ENCODE peak calls at places on chromosomes 12 and 14, in six cellular contexts. One of them, this sample, is unnamed.

GRCh38 chr12:118060301-118061010 is 523 bp downstream of the WSB2 start:
- DNase-seq in SK-N-SH: no peak
- DNase-seq in CD8-positive, alpha-beta T cell: peak; percentile 35
- DNase-seq in psoas muscle: peak; percentile 75
- DNase-seq in Peyer's patch: peak; percentile 72
- DNase-seq in tibial artery: peak; percentile 30
- DNase-seq in this sample: no peak

GRCh38 chr12:27213830-27214787 is 30.0 kb upstream of the STK38L start:
- DNase-seq in SK-N-SH: no peak
- DNase-seq in CD8-positive, alpha-beta T cell: no peak
- DNase-seq in psoas muscle: no peak
- DNase-seq in Peyer's patch: no peak
- DNase-seq in tibial artery: no peak
- DNase-seq in this sample: no peak

GRCh38 chr12:91331371-91331770 is 148.8 kb upstream of the DCN start:
- DNase-seq in SK-N-SH: no peak
- DNase-seq in CD8-positive, alpha-beta T cell: no peak
- DNase-seq in psoas muscle: no peak
- DNase-seq in Peyer's patch: no peak
- DNase-seq in tibial artery: no peak
- DNase-seq in this sample: no peak

GRCh38 chr14:33435911-33436310 is 497.2 kb downstream of the NPAS3 start:
- DNase-seq in SK-N-SH: no peak
- DNase-seq in CD8-positive, alpha-beta T cell: no peak
- DNase-seq in psoas muscle: no peak
- DNase-seq in Peyer's patch: no peak
- DNase-seq in tibial artery: no peak
- DNase-seq in this sample: peak; percentile 72

GRCh38 chr12:93183940-93184663 is 193.6 kb upstream of the NUDT4 start:
- DNase-seq in SK-N-SH: peak; percentile 10
- DNase-seq in CD8-positive, alpha-beta T cell: no peak
- DNase-seq in psoas muscle: peak; percentile 60
- DNase-seq in Peyer's patch: peak; percentile 51
- DNase-seq in tibial artery: peak; percentile 65
- DNase-seq in this sample: no peak

GRCh38 chr12:27333311-27334009 is 824 bp downstream of the BMAL2 start:
- DNase-seq in SK-N-SH: peak; percentile 76
- DNase-seq in CD8-positive, alpha-beta T cell: peak; percentile 22
- DNase-seq in psoas muscle: peak; percentile 58
- DNase-seq in Peyer's patch: peak; percentile 61
- DNase-seq in tibial artery: peak; percentile 41
- DNase-seq in this sample: no peak

GRCh38 chr14:55536208-55536708 is 43.7 kb upstream of the KTN1 start:
- DNase-seq in SK-N-SH: no peak
- DNase-seq in CD8-positive, alpha-beta T cell: no peak
- DNase-seq in psoas muscle: no peak
- DNase-seq in Peyer's patch: no peak
- DNase-seq in tibial artery: no peak
- DNase-seq in this sample: no peak

GRCh38 chr12:66203820-66204219 is 14.8 kb downstream of the IRAK3 start:
- DNase-seq in SK-N-SH: no peak
- DNase-seq in CD8-positive, alpha-beta T cell: no peak
- DNase-seq in psoas muscle: no peak
- DNase-seq in Peyer's patch: no peak
- DNase-seq in tibial artery: no peak
- DNase-seq in this sample: no peak

GRCh38 chr12:78208106-78208505 is 377.4 kb downstream of the NAV3 start:
- DNase-seq in SK-N-SH: no peak
- DNase-seq in CD8-positive, alpha-beta T cell: no peak
- DNase-seq in psoas muscle: no peak
- DNase-seq in Peyer's patch: no peak
- DNase-seq in tibial artery: no peak
- DNase-seq in this sample: no peak

GRCh38 chr12:132554857-132555630 is 55.3 kb downstream of the LRCOL1 start:
- DNase-seq in SK-N-SH: peak; percentile 61
- DNase-seq in CD8-positive, alpha-beta T cell: peak; percentile 41
- DNase-seq in psoas muscle: no peak
- DNase-seq in Peyer's patch: no peak
- DNase-seq in tibial artery: no peak
- DNase-seq in this sample: no peak

GRCh38 chr14:24876009-24876690 is 173.8 kb downstream of the STXBP6 start:
- DNase-seq in SK-N-SH: no peak
- DNase-seq in CD8-positive, alpha-beta T cell: no peak
- DNase-seq in psoas muscle: no peak
- DNase-seq in Peyer's patch: no peak
- DNase-seq in tibial artery: peak; percentile 32
- DNase-seq in this sample: no peak

GRCh38 chr12:110780448-110780847 is 37.8 kb upstream of the PPP1CC start:
- DNase-seq in SK-N-SH: no peak
- DNase-seq in CD8-positive, alpha-beta T cell: peak; percentile 42
- DNase-seq in psoas muscle: no peak
- DNase-seq in Peyer's patch: no peak
- DNase-seq in tibial artery: no peak
- DNase-seq in this sample: no peak

GRCh38 chr12:113190761-113191160 is 5.2 kb downstream of the RITA1 start:
- DNase-seq in SK-N-SH: peak; percentile 84
- DNase-seq in CD8-positive, alpha-beta T cell: no peak
- DNase-seq in psoas muscle: no peak
- DNase-seq in Peyer's patch: no peak
- DNase-seq in tibial artery: no peak
- DNase-seq in this sample: no peak

GRCh38 chr12:19130224-19131019 is 889 bp downstream of the PLEKHA5 start:
- DNase-seq in SK-N-SH: peak; percentile 69
- DNase-seq in CD8-positive, alpha-beta T cell: peak; percentile 21
- DNase-seq in psoas muscle: peak; percentile 58
- DNase-seq in Peyer's patch: peak; percentile 54
- DNase-seq in tibial artery: peak; percentile 29
- DNase-seq in this sample: no peak

GRCh38 chr12:19707948-19708409 is 268.7 kb downstream of the AEBP2 start:
- DNase-seq in SK-N-SH: no peak
- DNase-seq in CD8-positive, alpha-beta T cell: no peak
- DNase-seq in psoas muscle: no peak
- DNase-seq in Peyer's patch: no peak
- DNase-seq in tibial artery: no peak
- DNase-seq in this sample: peak; percentile 39

GRCh38 chr14:60161176-60162107 is 3.8 kb downstream of the DHRS7 start:
- DNase-seq in SK-N-SH: no peak
- DNase-seq in CD8-positive, alpha-beta T cell: no peak
- DNase-seq in psoas muscle: peak; percentile 71
- DNase-seq in Peyer's patch: no peak
- DNase-seq in tibial artery: peak; percentile 63
- DNase-seq in this sample: no peak

GRCh38 chr12:94074216-94074969 is 74.0 kb upstream of the PLXNC1 start:
- DNase-seq in SK-N-SH: no peak
- DNase-seq in CD8-positive, alpha-beta T cell: no peak
- DNase-seq in psoas muscle: peak; percentile 71
- DNase-seq in Peyer's patch: no peak
- DNase-seq in tibial artery: peak; percentile 53
- DNase-seq in this sample: no peak

GRCh38 chr14:105064721-105065143 is 498 bp downstream of the GPR132 start:
- DNase-seq in SK-N-SH: peak; percentile 44
- DNase-seq in CD8-positive, alpha-beta T cell: peak; percentile 43
- DNase-seq in psoas muscle: peak; percentile 61
- DNase-seq in Peyer's patch: peak; percentile 76
- DNase-seq in tibial artery: no peak
- DNase-seq in this sample: no peak

GRCh38 chr12:31272607-31273225 is 53.2 kb downstream of the SINHCAF start:
- DNase-seq in SK-N-SH: no peak
- DNase-seq in CD8-positive, alpha-beta T cell: no peak
- DNase-seq in psoas muscle: no peak
- DNase-seq in Peyer's patch: no peak
- DNase-seq in tibial artery: no peak
- DNase-seq in this sample: no peak

GRCh38 chr14:80634106-80634758 is 307.3 kb downstream of the CEP128 start:
- DNase-seq in SK-N-SH: no peak
- DNase-seq in CD8-positive, alpha-beta T cell: no peak
- DNase-seq in psoas muscle: no peak
- DNase-seq in Peyer's patch: no peak
- DNase-seq in tibial artery: no peak
- DNase-seq in this sample: no peak

GRCh38 chr14:68392393-68393085 is 400.3 kb downstream of the ZFP36L1 start:
- DNase-seq in SK-N-SH: no peak
- DNase-seq in CD8-positive, alpha-beta T cell: no peak
- DNase-seq in psoas muscle: peak; percentile 71
- DNase-seq in Peyer's patch: peak; percentile 66
- DNase-seq in tibial artery: peak; percentile 74
- DNase-seq in this sample: no peak

GRCh38 chr14:30885840-30886740 is 11.7 kb downstream of the COCH start:
- DNase-seq in SK-N-SH: no peak
- DNase-seq in CD8-positive, alpha-beta T cell: no peak
- DNase-seq in psoas muscle: no peak
- DNase-seq in Peyer's patch: no peak
- DNase-seq in tibial artery: no peak
- DNase-seq in this sample: no peak

GRCh38 chr12:28851781-28852180 is 297.3 kb upstream of the FAR2 start:
- DNase-seq in SK-N-SH: no peak
- DNase-seq in CD8-positive, alpha-beta T cell: no peak
- DNase-seq in psoas muscle: no peak
- DNase-seq in Peyer's patch: no peak
- DNase-seq in tibial artery: no peak
- DNase-seq in this sample: no peak

GRCh38 chr12:53998174-53998899 is 1.6 kb upstream of the HOXC9 start:
- DNase-seq in SK-N-SH: no peak
- DNase-seq in CD8-positive, alpha-beta T cell: no peak
- DNase-seq in psoas muscle: peak; percentile 53
- DNase-seq in Peyer's patch: no peak
- DNase-seq in tibial artery: no peak
- DNase-seq in this sample: no peak

GRCh38 chr12:53998900-53999236 is 1.1 kb upstream of the HOXC9 start:
- DNase-seq in SK-N-SH: no peak
- DNase-seq in CD8-positive, alpha-beta T cell: no peak
- DNase-seq in psoas muscle: peak; percentile 13
- DNase-seq in Peyer's patch: no peak
- DNase-seq in tibial artery: no peak
- DNase-seq in this sample: no peak

GRCh38 chr12:54000774-54001114 is 783 bp downstream of the HOXC9 start:
- DNase-seq in SK-N-SH: no peak
- DNase-seq in CD8-positive, alpha-beta T cell: no peak
- DNase-seq in psoas muscle: no peak
- DNase-seq in Peyer's patch: no peak
- DNase-seq in tibial artery: no peak
- DNase-seq in this sample: no peak

GRCh38 chr12:54000105-54000773 is at the start of gene HOXC9:
- DNase-seq in SK-N-SH: peak; percentile 75
- DNase-seq in CD8-positive, alpha-beta T cell: no peak
- DNase-seq in psoas muscle: peak; percentile 73
- DNase-seq in Peyer's patch: no peak
- DNase-seq in tibial artery: no peak
- DNase-seq in this sample: no peak

DNA sequence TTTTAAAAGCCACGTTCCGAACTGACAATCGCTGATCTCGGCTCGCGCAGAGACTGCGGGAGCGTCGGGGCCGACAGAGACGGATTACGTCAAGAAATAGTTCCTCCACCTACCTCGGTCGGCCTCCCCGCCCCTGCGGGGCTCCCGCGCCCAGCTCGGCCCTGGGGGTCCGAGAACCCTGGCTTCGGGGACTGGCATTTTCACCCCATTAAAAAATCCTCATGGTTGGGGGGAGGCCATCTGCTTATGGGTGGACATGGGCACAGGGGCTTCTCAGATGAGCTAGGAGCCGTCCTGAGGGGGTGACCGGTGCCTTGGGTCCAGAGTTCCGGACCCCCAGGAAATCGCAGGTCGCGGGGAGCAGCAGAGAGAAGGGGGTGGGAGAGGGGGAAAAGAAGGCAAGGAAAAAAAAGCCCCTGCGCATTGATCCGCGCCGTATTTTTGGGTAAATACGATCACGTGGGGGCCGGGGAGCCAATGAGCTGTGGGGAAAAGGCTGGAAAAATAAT is 311 bp upstream of the HOXC9 start:
- DNase-seq in SK-N-SH: peak; percentile 88
- DNase-seq in CD8-positive, alpha-beta T cell: no peak
- DNase-seq in psoas muscle: peak; percentile 85
- DNase-seq in Peyer's patch: peak; percentile 68
- DNase-seq in tibial artery: peak; percentile 80
- DNase-seq in this sample: no peak
- H3K27ac ChIP-seq in SK-N-SH: peak overlapping the region; percentile 78
- H3K27ac ChIP-seq in CD8-positive, alpha-beta T cell: no peak overlapping the region
- H3K27ac ChIP-seq in psoas muscle: peak overlapping the region; percentile 95
- H3K27ac ChIP-seq in Peyer's patch: peak overlapping the region; percentile 76
- H3K27ac ChIP-seq in tibial artery: peak overlapping the region; percentile 93
- H3K27ac ChIP-seq in this sample: no peak overlapping the region

GRCh38 chr12:6338955-6339761 is 2.7 kb downstream of the TNFRSF1A start:
- DNase-seq in SK-N-SH: no peak
- DNase-seq in CD8-positive, alpha-beta T cell: no peak
- DNase-seq in psoas muscle: no peak
- DNase-seq in Peyer's patch: no peak
- DNase-seq in tibial artery: no peak
- DNase-seq in this sample: no peak
- H3K27ac ChIP-seq in SK-N-SH: peak overlapping the region; percentile 11
- H3K27ac ChIP-seq in CD8-positive, alpha-beta T cell: peak overlapping the region; percentile 71
- H3K27ac ChIP-seq in psoas muscle: peak overlapping the region; percentile 88
- H3K27ac ChIP-seq in Peyer's patch: peak overlapping the region; percentile 84
- H3K27ac ChIP-seq in tibial artery: peak overlapping the region; percentile 99
- H3K27ac ChIP-seq in this sample: peak overlapping the region; percentile 98

GRCh38 chr12:112182499-112182898 is 57.1 kb downstream of the TRAFD1 start:
- DNase-seq in SK-N-SH: no peak
- DNase-seq in CD8-positive, alpha-beta T cell: no peak
- DNase-seq in psoas muscle: no peak
- DNase-seq in Peyer's patch: no peak
- DNase-seq in tibial artery: no peak
- DNase-seq in this sample: no peak
- H3K27ac ChIP-seq in SK-N-SH: no peak overlapping the region
- H3K27ac ChIP-seq in CD8-positive, alpha-beta T cell: no peak overlapping the region
- H3K27ac ChIP-seq in psoas muscle: no peak overlapping the region
- H3K27ac ChIP-seq in Peyer's patch: no peak overlapping the region
- H3K27ac ChIP-seq in tibial artery: no peak overlapping the region
- H3K27ac ChIP-seq in this sample: no peak overlapping the region

GRCh38 chr14:94935901-94936300 is 166.0 kb upstream of the GSC start:
- DNase-seq in SK-N-SH: peak; percentile 44
- DNase-seq in CD8-positive, alpha-beta T cell: no peak
- DNase-seq in psoas muscle: no peak
- DNase-seq in Peyer's patch: no peak
- DNase-seq in tibial artery: no peak
- DNase-seq in this sample: no peak

GRCh38 chr14:94936411-94936892 is 166.5 kb upstream of the GSC start:
- DNase-seq in SK-N-SH: peak; percentile 85
- DNase-seq in CD8-positive, alpha-beta T cell: no peak
- DNase-seq in psoas muscle: peak; percentile 78
- DNase-seq in Peyer's patch: peak; percentile 49
- DNase-seq in tibial artery: peak; percentile 72
- DNase-seq in this sample: no peak

GRCh38 chr14:94936901-94937321 is 167.0 kb upstream of the GSC start:
- DNase-seq in SK-N-SH: peak; percentile 78
- DNase-seq in CD8-positive, alpha-beta T cell: no peak
- DNase-seq in psoas muscle: peak; percentile 66
- DNase-seq in Peyer's patch: no peak
- DNase-seq in tibial artery: no peak
- DNase-seq in this sample: no peak

GRCh38 chr14:94940263-94940993 is 170.5 kb upstream of the GSC start:
- DNase-seq in SK-N-SH: no peak
- DNase-seq in CD8-positive, alpha-beta T cell: no peak
- DNase-seq in psoas muscle: no peak
- DNase-seq in Peyer's patch: no peak
- DNase-seq in tibial artery: no peak
- DNase-seq in this sample: no peak

DNA sequence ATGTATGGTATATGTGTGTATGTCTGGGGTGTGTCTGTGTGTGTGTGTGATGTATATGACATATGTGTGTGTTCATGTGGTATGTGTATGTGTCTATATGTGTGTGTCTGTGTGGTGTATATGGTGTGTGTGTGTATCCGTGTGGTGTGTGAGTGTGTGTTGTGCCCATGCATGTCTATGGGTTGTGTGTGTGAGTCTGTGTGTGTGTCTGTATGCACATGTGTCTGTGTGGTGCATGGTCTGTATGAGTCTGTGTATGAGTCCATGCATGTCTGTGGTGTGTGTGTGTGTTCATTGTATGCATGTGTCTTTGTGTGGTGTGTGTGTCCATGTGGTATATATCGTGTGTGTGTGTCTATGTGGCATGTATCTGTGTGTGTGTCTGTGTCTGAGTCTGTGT is 168.1 kb upstream of the GSC start:
- DNase-seq in SK-N-SH: no peak
- DNase-seq in CD8-positive, alpha-beta T cell: no peak
- DNase-seq in psoas muscle: no peak
- DNase-seq in Peyer's patch: no peak
- DNase-seq in tibial artery: no peak
- DNase-seq in this sample: no peak
- H3K27ac ChIP-seq in SK-N-SH: no peak overlapping the region
- H3K27ac ChIP-seq in CD8-positive, alpha-beta T cell: no peak overlapping the region
- H3K27ac ChIP-seq in psoas muscle: no peak overlapping the region
- H3K27ac ChIP-seq in Peyer's patch: no peak overlapping the region
- H3K27ac ChIP-seq in tibial artery: no peak overlapping the region
- H3K27ac ChIP-seq in this sample: no peak overlapping the region